ENCODE peak calls at places on chromosome 6, in six cellular contexts. H is CD4-positive, alpha-beta T cell; Z is astrocyte; W is testis; T is psoas muscle; M is pancreas. N is an unnamed sample.

GRCh38 chr6:112289039-112289566 is 34.7 kb upstream of the LAMA4 start:
- DNase-seq in H (no peak), Z (peak; percentile 89), W (peak; percentile 77), T (peak; percentile 83), M (peak; percentile 11), N (no peak)

GRCh38 chr6:3620937-3621336 is 130.6 kb downstream of the PXDC1 start:
- DNase-seq in H (no peak), Z (no peak), W (no peak), T (no peak), M (no peak), N (no peak)

GRCh38 chr6:15260099-15260821 is 14.4 kb downstream of the JARID2 start:
- DNase-seq in H (no peak), Z (peak; percentile 81), W (no peak), T (no peak), M (no peak), N (no peak)

GRCh38 chr6:37709250-37709931 is 11.7 kb upstream of the MDGA1 start:
- DNase-seq in H (no peak), Z (no peak), W (no peak), T (no peak), M (no peak), N (no peak)

GRCh38 chr6:108203189-108204119 is 37.6 kb downstream of the NR2E1 start:
- DNase-seq in H (no peak), Z (no peak), W (no peak), T (no peak), M (no peak), N (no peak)

GRCh38 chr6:69894578-69895347 is 28.4 kb downstream of the COL19A1 start:
- DNase-seq in H (no peak), Z (peak; percentile 40), W (no peak), T (no peak), M (no peak), N (no peak)

GRCh38 chr6:136113736-136114173 is 136.4 kb downstream of the MTFR2 start:
- DNase-seq in H (no peak), Z (peak; percentile 63), W (peak; percentile 60), T (no peak), M (no peak), N (peak; percentile 85)

GRCh38 chr6:106194949-106195919 is 109.1 kb downstream of the PRDM1 start:
- DNase-seq in H (no peak), Z (peak; percentile 66), W (no peak), T (no peak), M (no peak), N (peak; percentile 58)

GRCh38 chr6:73832313-73832712 is 136.3 kb downstream of the CD109 start:
- DNase-seq in H (no peak), Z (no peak), W (no peak), T (no peak), M (no peak), N (no peak)

GRCh38 chr6:7974932-7975763 is 64.6 kb upstream of the TXNDC5 start:
- DNase-seq in H (no peak), Z (peak; percentile 98), W (peak; percentile 92), T (peak; percentile 83), M (peak; percentile 61), N (peak; percentile 87)

GRCh38 chr6:155272353-155273222 is 8.8 kb downstream of the CLDN20 start:
- DNase-seq in H (no peak), Z (peak; percentile 16), W (no peak), T (no peak), M (no peak), N (no peak)

GRCh38 chr6:144330588-144330987 is 45.5 kb downstream of the UTRN start:
- DNase-seq in H (no peak), Z (no peak), W (no peak), T (no peak), M (peak; percentile 65), N (no peak)

GRCh38 chr6:156662025-156662445 is 115.1 kb upstream of the ARID1B start:
- DNase-seq in H (peak; percentile 48), Z (no peak), W (peak; percentile 58), T (no peak), M (peak; percentile 41), N (no peak)

GRCh38 chr6:37675606-37676005 is 22.1 kb downstream of the MDGA1 start:
- DNase-seq in H (no peak), Z (no peak), W (no peak), T (no peak), M (no peak), N (no peak)

GRCh38 chr6:125962900-125963497 is 6.4 kb downstream of the HINT3 start:
- DNase-seq in H (no peak), Z (no peak), W (no peak), T (no peak), M (no peak), N (no peak)

GRCh38 chr6:32092760-32093497 is 16.2 kb downstream of the TNXB start:
- DNase-seq in H (no peak), Z (no peak), W (peak; percentile 48), T (peak; percentile 39), M (no peak), N (peak; percentile 46)

GRCh38 chr6:32095338-32096086 is 13.6 kb downstream of the TNXB start:
- DNase-seq in H (no peak), Z (no peak), W (no peak), T (peak; percentile 31), M (no peak), N (no peak)

GRCh38 chr6:32096087-32096393 is 13.1 kb downstream of the TNXB start:
- DNase-seq in H (no peak), Z (no peak), W (no peak), T (peak; percentile 44), M (no peak), N (no peak)

GRCh38 chr6:32102255-32102654 is 6.9 kb downstream of the TNXB start:
- DNase-seq in H (no peak), Z (no peak), W (no peak), T (no peak), M (no peak), N (no peak)

DNA sequence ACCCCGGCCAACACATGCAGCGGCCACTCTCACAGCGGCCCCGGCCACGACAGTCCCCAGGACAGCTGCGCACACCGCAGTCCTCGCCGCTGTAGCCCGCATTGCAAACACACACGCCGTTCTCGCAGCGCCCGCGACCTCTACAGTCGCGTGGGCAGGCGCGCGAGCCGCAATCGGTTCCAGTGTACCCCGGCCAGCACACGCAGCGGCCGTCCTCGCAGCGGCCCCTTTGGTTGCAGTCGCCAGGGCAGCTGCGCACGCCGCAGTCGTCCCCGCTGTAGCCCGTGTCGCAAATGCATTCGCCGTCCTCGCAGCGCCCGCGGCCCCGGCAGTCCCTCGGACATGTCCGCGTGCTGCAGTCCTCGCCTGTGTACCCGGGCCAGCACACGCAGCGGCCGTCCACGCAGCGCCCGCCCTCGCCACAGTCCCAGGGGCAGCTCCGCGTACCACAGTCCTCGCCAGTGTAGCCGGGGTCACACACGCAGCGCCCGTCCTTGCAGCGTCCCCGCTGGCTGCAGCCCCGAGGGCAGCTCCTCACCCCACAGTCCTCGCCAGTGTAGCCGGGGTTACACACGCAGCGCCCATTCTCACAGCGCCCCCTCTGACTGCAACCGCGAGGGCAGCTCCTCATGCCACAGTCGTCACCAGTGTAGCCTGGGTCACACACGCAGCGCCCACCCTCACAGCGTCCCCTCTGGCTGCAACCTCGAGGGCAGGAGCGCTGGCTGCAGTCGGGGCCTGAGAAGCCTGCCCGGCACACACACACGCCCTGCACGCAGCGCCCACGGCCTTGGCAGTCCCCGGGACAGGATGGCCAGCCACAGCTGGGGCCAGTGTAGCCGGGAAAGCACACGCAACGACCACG is 12.5 kb downstream of the TNXB start:
- DNase-seq in H (no peak), Z (no peak), W (no peak), T (peak; percentile 50), M (no peak), N (no peak)
- TF ChIP-seq CTCF in H (no peak), Z (no peak), W (no peak), T (no peak), M (no peak), N (peak; percentile 36)

DNA sequence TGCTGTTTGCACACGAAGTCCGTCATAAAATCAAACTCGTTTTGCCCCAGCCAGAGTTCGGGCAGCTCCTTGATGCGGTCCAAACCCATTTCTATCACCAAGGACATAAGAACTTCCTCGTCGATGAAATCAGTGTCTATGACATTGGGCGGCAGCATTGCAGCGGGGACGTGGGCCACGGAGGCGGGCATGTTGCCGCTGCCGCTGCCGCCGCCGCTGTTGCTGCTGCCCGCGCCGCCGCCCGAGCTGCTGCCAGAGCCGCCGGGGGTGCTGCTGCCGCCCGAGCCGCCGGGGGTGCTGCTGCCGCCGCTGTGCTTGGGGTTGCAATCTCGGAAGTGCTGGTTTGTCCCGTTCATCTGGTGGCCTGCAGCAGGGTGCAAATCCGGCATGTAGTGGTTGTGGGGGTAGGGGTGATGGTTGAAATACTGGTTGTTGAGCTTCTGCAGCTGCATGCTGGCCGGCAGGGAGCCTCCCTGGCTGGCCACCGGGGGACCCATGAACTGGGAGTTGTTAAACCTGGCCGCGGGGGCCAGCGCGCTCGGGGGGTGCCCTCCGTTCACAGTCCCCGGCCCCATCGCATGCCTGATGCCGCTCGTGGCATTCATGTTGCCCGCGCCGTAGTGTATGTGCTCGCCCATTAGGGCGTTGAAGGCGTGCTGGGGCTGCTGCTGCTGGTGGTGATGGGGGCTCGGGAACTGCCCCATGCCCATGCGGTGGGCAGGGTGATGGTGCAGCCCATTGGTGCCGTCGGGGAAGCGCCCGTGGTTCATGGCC is 1.1 kb downstream of the CITED2 start:
- DNase-seq in H (peak; percentile 71), Z (peak; percentile 33), W (peak; percentile 53), T (peak; percentile 89), M (peak; percentile 77), N (peak; percentile 84)
- TF ChIP-seq CTCF in H (peak; percentile 34), Z (no peak), W (no peak), T (peak; percentile 34), M (no peak), N (peak; percentile 53)

GRCh38 chr6:132623446-132623845 is 629 bp downstream of the TAAR2 start:
- DNase-seq in H (no peak), Z (no peak), W (no peak), T (no peak), M (no peak), N (no peak)

DNA sequence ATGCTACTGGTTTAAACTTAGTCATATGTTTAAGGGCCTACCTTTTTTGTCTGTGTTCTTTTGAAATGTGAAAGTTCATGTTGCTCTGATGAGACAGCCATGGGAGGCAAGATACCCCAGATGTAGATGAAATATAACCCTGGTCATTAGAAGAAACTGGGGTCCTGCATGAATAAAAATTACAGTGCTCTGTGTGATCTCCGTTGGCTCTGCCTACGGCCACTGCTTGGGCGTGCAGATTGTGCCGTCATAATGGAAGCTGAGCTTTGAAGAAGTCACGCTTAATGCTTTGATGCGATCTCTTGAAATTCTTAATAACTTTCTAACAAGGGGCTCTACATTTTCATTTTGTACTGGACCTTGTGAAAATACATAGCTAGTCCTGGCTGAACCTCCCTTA is at the start of gene TAAR2:
- DNase-seq in H (no peak), Z (no peak), W (no peak), T (no peak), M (no peak), N (no peak)
- TF ChIP-seq CTCF in H (no peak), Z (no peak), W (no peak), T (no peak), M (no peak), N (no peak)

DNA sequence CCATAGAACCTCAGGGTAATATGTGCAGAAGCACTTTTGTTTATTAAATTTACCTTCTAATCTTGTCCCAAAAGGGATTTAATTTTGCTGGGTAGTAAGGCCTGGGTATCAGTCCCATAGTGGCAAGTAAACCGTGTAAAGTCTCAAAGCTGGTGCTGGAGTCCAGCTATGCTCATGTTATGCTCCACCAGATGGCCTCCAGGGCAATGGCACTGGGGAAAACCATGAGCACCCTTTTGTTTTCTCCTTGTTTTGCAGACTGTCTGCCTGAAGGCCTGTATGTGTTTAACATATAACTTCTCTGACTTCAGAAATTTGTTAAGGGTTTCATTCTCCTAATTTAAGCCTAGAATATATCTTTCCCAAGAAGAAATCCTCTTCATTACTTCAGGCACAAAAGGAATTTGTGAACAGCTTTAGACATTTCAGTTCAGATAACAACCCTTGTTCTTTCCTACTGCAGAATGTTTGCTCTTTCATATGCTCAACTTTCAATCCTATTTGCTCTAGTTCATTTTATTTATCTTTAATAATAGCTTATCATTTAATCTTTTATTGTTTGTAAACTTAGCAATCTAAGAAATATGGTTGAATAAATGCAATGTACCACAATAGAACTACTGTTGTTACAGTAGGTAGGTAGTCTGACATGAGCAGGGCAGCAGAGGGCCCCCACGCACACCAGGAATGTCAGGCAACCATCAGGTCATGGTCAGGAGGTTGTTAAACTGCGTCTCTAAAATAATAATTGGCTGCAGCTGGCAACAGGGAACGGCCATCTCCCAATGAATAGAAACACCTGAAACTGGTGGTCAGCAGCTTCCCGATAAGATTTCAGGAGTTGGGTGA is 162.8 kb downstream of the TENT5A start:
- DNase-seq in H (no peak), Z (no peak), W (no peak), T (no peak), M (no peak), N (no peak)
- TF ChIP-seq CTCF in H (no peak), Z (no peak), W (no peak), T (no peak), M (no peak), N (no peak)

N was measured in HFFc6.